ENCODE peak calls at places on chromosome 9, in five cellular contexts. D is endothelial cell of umbilical vein, A is PC-3, E is astrocyte of the spinal cord, X is AG09309. O is an unnamed sample.

GRCh38 chr9:89956331-89956730 is 351.5 kb downstream of the GADD45G start:
- DNase-seq in D (no peak), A (no peak), E (no peak), X (no peak), O (no peak)

GRCh38 chr9:36161187-36161586 is 8.0 kb upstream of the CCIN start:
- DNase-seq in D (no peak), A (no peak), E (no peak), X (no peak), O (no peak)

GRCh38 chr9:76297721-76298239 is 96.4 kb downstream of the RFK start:
- DNase-seq in D (no peak), A (no peak), E (peak; percentile 26), X (peak; percentile 14), O (peak; percentile 45)

GRCh38 chr9:92716557-92716956 is 46.6 kb upstream of the IPPK start:
- DNase-seq in D (peak; percentile 50), A (peak; percentile 62), E (peak; percentile 29), X (no peak), O (peak; percentile 46)

GRCh38 chr9:130304141-130304540 is 38.6 kb downstream of the HMCN2 start:
- DNase-seq in D (no peak), A (no peak), E (no peak), X (no peak), O (no peak)

GRCh38 chr9:81665514-81665838 is 23.9 kb downstream of the TLE1 start:
- DNase-seq in D (no peak), A (no peak), E (no peak), X (no peak), O (peak; percentile 18)

GRCh38 chr9:14179449-14179848 is 134.5 kb downstream of the NFIB start:
- DNase-seq in D (no peak), A (peak; percentile 84), E (no peak), X (no peak), O (no peak)

GRCh38 chr9:120258096-120258495 is 321.9 kb downstream of the CDK5RAP2 start:
- DNase-seq in D (no peak), A (no peak), E (no peak), X (no peak), O (no peak)

GRCh38 chr9:87054999-87055686 is 107.8 kb upstream of the GAS1 start:
- DNase-seq in D (no peak), A (no peak), E (no peak), X (no peak), O (peak; percentile 70)

GRCh38 chr9:110049699-110050450 is 158.1 kb downstream of the C9orf152 start:
- DNase-seq in D (no peak), A (peak; percentile 30), E (peak; percentile 35), X (no peak), O (peak; percentile 51)

GRCh38 chr9:136234597-136234996 is 11.0 kb downstream of the QSOX2 start:
- DNase-seq in D (no peak), A (no peak), E (no peak), X (no peak), O (no peak)

GRCh38 chr9:6667633-6668280 is 22.2 kb upstream of the GLDC start:
- DNase-seq in D (peak; percentile 46), A (peak; percentile 26), E (peak; percentile 40), X (no peak), O (peak; percentile 49)

GRCh38 chr9:37749129-37749528 is 4.5 kb upstream of the TRMT10B start:
- DNase-seq in D (no peak), A (no peak), E (no peak), X (no peak), O (no peak)

GRCh38 chr9:98117984-98118639 is 910 bp downstream of the TRIM14 start:
- DNase-seq in D (no peak), A (peak; percentile 38), E (no peak), X (no peak), O (peak; percentile 19)

GRCh38 chr9:127803507-127804352 is 1.0 kb downstream of the FPGS start:
- DNase-seq in D (no peak), A (peak; percentile 84), E (peak; percentile 15), X (no peak), O (peak; percentile 64)

GRCh38 chr9:93066978-93067603 is 8.6 kb downstream of the SUSD3 start:
- DNase-seq in D (no peak), A (no peak), E (no peak), X (no peak), O (no peak)

GRCh38 chr9:101527066-101527465 is 6.6 kb upstream of the RNF20 start:
- DNase-seq in D (no peak), A (peak; percentile 21), E (no peak), X (no peak), O (no peak)

GRCh38 chr9:79568337-79569084 is 3.3 kb upstream of the TLE4 start:
- DNase-seq in D (no peak), A (no peak), E (no peak), X (no peak), O (no peak)

GRCh38 chr9:133546287-133546680 is 11.8 kb downstream of the ADAMTSL2 start:
- DNase-seq in D (no peak), A (no peak), E (no peak), X (no peak), O (no peak)

GRCh38 chr9:7137040-7137439 is 379.3 kb downstream of the KDM4C start:
- DNase-seq in D (no peak), A (no peak), E (no peak), X (no peak), O (no peak)

GRCh38 chr9:98010450-98010849 is 27.3 kb downstream of the ANP32B start:
- DNase-seq in D (peak; percentile 82), A (peak; percentile 40), E (peak; percentile 44), X (no peak), O (peak; percentile 86)

GRCh38 chr9:16869140-16869903 is 1.1 kb downstream of the BNC2 start:
- DNase-seq in D (no peak), A (peak; percentile 54), E (peak; percentile 58), X (no peak), O (peak; percentile 55)

GRCh38 chr9:16871358-16872151 is 1.1 kb upstream of the BNC2 start:
- DNase-seq in D (peak; percentile 59), A (peak; percentile 71), E (peak; percentile 89), X (no peak), O (peak; percentile 91)

GRCh38 chr9:16869961-16870605 is 387 bp downstream of the BNC2 start:
- DNase-seq in D (peak; percentile 11), A (peak; percentile 23), E (peak; percentile 7), X (no peak), O (peak; percentile 21)

GRCh38 chr9:16868706-16869105 is 1.8 kb downstream of the BNC2 start:
- DNase-seq in D (no peak), A (no peak), E (peak; percentile 47), X (no peak), O (peak; percentile 54)

GRCh38 chr9:16870606-16871357 is at the start of gene BNC2:
- DNase-seq in D (peak; percentile 48), A (peak; percentile 39), E (peak; percentile 70), X (no peak), O (peak; percentile 78)
- TF ChIP-seq CTCF in D (peak; percentile 16), A (no peak), E (peak; percentile 17), X (no peak), O (no peak)

DNA sequence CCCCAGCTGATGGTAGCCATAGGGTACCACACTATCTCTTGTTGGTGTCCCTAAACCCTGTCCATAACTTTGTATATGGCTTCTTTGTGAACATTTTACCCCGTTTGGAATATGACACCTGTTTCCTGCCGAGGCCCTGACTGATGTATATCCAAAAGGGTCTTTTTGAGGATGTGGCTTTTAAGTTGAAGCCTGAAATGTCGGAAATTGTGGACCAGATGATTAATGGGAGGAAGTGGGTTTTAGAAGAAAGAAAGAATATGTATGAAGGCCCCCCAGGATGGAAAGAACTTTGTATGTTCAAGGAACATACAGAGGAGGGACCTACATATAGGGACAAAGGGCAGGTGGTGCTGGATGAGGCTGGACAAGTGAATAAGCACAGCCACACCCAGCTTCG is 16.7 kb upstream of the TNFSF8 start:
- DNase-seq in D (no peak), A (no peak), E (no peak), X (no peak), O (no peak)
- H3K4me3 ChIP-seq in D (no peak overlapping the region), A (no peak overlapping the region), E (no peak overlapping the region), X (no peak overlapping the region), O (no peak overlapping the region)

GRCh38 chr9:105637787-105638395 is 24.4 kb upstream of the TAL2 start:
- DNase-seq in D (no peak), A (no peak), E (no peak), X (no peak), O (peak; percentile 16)
- TF ChIP-seq CTCF in D (peak; percentile 29), A (peak; percentile 65), E (peak; percentile 56), X (peak; percentile 61), O (peak; percentile 56)

DNA sequence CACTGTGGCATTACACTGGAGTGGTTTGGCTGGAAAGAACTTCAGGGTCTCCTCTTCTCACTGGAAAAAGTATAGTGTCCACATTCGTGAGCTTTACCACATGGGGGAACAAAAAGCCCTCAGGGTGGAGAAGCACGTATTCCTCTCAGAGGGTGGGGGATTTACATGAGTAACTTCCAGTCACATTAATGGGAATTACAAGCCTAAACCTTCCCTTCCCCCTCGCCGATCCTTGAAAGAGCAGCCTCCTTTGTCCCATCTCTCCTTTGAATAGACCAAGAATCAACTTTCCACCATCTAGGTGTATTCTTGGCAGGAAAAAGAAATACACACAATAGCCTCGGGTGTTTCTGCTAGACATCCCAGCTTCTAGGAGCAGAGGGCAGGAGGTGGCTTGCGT is 144.4 kb downstream of the ZNF462 start:
- DNase-seq in D (no peak), A (no peak), E (no peak), X (no peak), O (no peak)
- H3K4me3 ChIP-seq in D (no peak overlapping the region), A (no peak overlapping the region), E (no peak overlapping the region), X (no peak overlapping the region), O (no peak overlapping the region)

DNA sequence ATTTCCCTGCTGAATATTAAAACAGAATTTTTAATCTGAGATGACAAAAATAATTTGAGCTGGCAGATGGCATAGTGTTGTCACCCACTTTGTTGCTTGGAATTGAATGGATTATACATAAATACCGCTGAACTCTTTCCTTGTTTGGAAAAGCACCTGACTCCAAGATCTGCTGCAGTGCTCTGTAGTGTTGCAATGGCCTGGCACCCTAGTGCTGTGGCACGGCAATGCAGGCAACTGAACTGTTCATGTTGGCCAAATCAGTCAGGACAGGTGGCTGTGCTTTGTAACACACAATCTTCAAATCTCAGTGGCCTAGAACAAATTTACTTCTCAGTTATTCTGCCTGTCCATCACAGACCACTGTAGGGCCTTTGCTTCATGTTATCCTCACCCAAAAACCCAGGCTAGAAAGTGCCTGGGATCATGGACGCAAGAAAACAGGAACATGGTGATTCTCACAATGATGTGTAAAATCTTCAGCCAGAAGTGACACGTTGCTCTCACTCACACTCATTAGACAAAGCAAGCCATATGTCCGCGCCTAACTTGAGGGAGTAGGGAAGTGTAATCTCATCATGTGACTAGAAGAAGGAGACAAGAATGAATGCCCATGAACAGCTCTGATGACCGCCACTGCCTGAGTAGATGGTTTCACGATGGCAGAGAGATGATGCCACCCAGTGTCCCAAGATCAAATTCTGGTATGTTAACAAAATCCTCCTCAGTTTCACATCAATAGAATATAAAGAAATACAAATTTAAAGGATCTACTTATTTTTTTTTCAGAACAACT is 191.9 kb upstream of the PUM3 start:
- DNase-seq in D (no peak), A (no peak), E (no peak), X (no peak), O (no peak)
- TF ChIP-seq CTCF in D (no peak), A (no peak), E (no peak), X (no peak), O (no peak)

O was measured in cardiac fibroblast.